ENCODE peak calls at places on chromosomes 13 and 19, in six cellular contexts. E, I, Y, K, F and Z are unnamed samples.

GRCh38 chr13:31038834-31039552 is 106.5 kb downstream of the TEX26 start:
- DNase-seq in E (peak), I (no peak), K (peak), F (no peak), Y (no peak), Z (peak)

GRCh38 chr19:14580623-14581237 is 2.2 kb upstream of the CLEC17A start:
- DNase-seq in I (peak), K (no peak), Y (no peak), F (no peak), E (peak), Z (no peak)

GRCh38 chr19:41792513-41793413 is 3.6 kb upstream of the CEACAM3 start:
- DNase-seq in Y (peak), K (no peak), F (peak), I (peak), E (no peak), Z (no peak)

GRCh38 chr13:33106656-33107402 is 90.6 kb downstream of the KL start:
- DNase-seq in E (no peak), Y (no peak), K (no peak), I (no peak), F (no peak), Z (no peak)

GRCh38 chr19:8240274-8241229 is 31.4 kb downstream of the CERS4 start:
- DNase-seq in Y (peak), I (peak), F (peak), K (peak), E (peak), Z (peak)

GRCh38 chr19:19110410-19111137 is 27.7 kb downstream of the TMEM161A start:
- DNase-seq in F (no peak), Y (no peak), K (no peak), E (no peak), I (no peak), Z (no peak)

GRCh38 chr13:108533842-108534241 is 95.6 kb upstream of the MYO16 start:
- DNase-seq in K (no peak), I (no peak), Y (no peak), F (no peak), E (no peak), Z (no peak)

GRCh38 chr19:33388817-33389573 is 15.5 kb downstream of the CEBPG start:
- DNase-seq in F (no peak), E (no peak), K (peak), I (no peak), Y (peak), Z (no peak)

GRCh38 chr13:110197471-110197870 is 109.5 kb downstream of the COL4A1 start:
- DNase-seq in E (no peak), I (no peak), Y (no peak), F (no peak), K (no peak), Z (no peak)

GRCh38 chr13:72255908-72256307 is 388.9 kb upstream of the DACH1 start:
- DNase-seq in Y (peak), I (no peak), K (no peak), E (no peak), F (peak), Z (no peak)

GRCh38 chr19:46147791-46148288 is at the start of gene IGFL2:
- DNase-seq in Y (no peak), K (no peak), I (no peak), E (no peak), F (no peak), Z (no peak)

GRCh38 chr13:71787461-71787860 is 79.5 kb downstream of the DACH1 start:
- DNase-seq in Y (no peak), K (no peak), E (no peak), F (no peak), I (no peak), Z (no peak)

GRCh38 chr13:98976941-98977340 is 923 bp downstream of the DOCK9 start:
- DNase-seq in E (no peak), Y (no peak), I (no peak), K (no peak), F (no peak), Z (no peak)

GRCh38 chr13:107466326-107466725 is 749.0 kb downstream of the LIG4 start:
- DNase-seq in I (no peak), F (no peak), E (no peak), K (no peak), Y (no peak), Z (no peak)

GRCh38 chr13:100650321-100650720 is 24.3 kb downstream of the TMTC4 start:
- DNase-seq in Y (no peak), E (no peak), K (no peak), I (no peak), F (no peak), Z (no peak)

GRCh38 chr13:65460136-65460535 is 1770.0 kb downstream of the PCDH9 start:
- DNase-seq in F (no peak), E (no peak), I (no peak), Y (no peak), K (no peak), Z (no peak)

GRCh38 chr13:113955235-113955634 is 18.6 kb downstream of the C13orf46 start:
- DNase-seq in F (no peak), K (no peak), Y (no peak), I (no peak), E (no peak), Z (no peak)

GRCh38 chr19:45592366-45592765 is 7.8 kb upstream of the OPA3 start:
- DNase-seq in F (no peak), I (no peak), Y (no peak), E (no peak), K (no peak), Z (no peak)

DNA sequence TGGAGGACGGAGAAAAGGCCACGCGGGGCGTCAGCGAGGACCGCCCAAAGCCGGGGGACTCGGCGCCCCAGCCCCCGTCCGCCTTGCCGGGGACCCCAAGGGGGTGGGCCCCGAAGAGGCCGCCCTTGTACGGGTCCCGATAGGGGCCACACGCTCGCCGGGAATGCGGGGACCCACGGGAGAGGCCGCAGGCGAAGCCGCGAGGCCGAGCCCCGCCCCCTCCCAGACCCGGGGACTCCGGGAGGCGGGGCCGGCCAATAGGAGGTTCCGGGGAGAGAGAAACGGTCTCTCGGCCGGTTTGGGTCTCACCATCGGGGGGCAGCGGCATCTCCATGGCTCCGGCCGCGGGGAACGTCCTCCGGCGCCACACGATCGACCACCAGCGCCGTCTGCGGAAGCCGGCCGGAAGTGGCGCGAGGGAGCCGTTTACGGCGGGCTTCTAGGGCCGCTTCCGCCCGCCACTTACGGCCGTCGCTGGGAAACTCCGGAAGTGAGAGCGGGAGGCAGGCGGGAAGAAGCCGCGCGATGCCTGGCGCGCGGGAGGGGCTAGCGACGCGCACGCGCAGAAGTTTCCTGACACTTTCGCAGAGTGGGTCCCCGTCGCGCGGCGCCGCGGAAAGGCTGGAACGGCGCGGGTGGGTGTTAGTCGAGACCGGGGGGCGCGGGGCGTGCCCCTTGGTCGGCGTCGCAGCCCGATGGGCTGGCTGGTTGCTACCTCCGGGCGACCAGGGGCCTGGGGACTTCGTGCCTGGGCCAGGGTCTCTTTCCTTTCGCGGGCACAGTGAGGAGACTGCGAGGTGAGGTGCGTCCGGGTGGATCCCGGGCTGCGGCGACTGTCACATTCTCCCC is at the start of gene CHERP:
- DNase-seq in E (peak), Y (peak), I (peak), F (peak), K (peak), Z (peak)
- TF ChIP-seq POLR2A in E (peak), Y (peak), I (peak), F (peak), K (peak), Z (peak)

GRCh38 chr19:4012092-4012974 is 4.8 kb downstream of the PIAS4 start:
- DNase-seq in I (no peak), F (no peak), Y (no peak), K (no peak), E (no peak), Z (no peak)

GRCh38 chr19:4007836-4008539 is 452 bp downstream of the PIAS4 start:
- DNase-seq in Y (peak), K (peak), F (peak), I (peak), E (no peak), Z (peak)

GRCh38 chr19:4012975-4013634 is 5.6 kb downstream of the PIAS4 start:
- DNase-seq in E (no peak), Y (no peak), K (no peak), F (no peak), I (no peak), Z (no peak)

GRCh38 chr19:4010808-4011110 is 3.2 kb downstream of the PIAS4 start:
- DNase-seq in I (no peak), F (no peak), K (no peak), Y (no peak), E (no peak), Z (no peak)

DNA sequence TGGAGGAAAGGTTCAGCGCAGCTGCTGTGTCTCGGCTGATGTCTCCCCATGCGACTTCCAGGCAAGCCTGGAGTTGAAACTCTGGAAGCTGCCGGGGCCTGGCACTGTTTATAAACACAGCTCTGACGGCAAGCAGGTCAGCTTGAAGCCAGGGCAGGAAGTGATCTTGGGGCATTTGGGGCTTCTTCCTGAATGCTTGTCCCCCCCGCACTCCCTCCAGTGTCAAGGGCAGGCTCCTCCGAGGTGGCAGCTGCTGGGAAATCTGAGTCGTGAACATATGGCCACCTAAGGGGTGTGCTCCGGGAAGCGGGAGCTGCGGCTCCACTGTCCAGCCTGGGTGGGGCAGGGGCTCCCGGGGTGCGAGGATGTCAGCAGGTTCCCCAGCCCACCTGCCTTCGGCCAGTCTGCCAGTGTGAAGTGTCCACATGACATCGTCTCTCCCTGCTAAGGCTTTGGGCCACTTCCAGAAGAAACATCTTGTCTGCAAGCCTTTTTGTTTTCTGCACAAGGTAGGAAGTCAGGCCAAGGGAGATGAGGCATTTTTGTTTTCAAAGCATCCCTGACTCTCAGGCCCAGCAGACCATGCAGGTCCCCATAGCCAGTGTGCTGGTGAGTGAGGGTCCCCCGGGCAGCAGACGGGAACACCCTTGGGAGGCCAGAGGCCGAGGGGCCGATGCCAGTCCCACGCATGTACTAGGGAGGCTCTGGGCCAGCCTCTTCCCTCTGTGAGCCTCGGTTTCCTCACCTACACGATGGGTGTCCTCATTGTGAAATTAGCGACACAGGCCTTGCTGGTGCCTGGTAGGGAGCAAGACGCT is 2.7 kb downstream of the PIAS4 start:
- DNase-seq in Y (no peak), K (no peak), I (no peak), F (no peak), E (no peak), Z (no peak)
- TF ChIP-seq POLR2AphosphoS5 in Y (no peak), K (no peak), I (no peak), F (no peak), E (no peak), Z (no peak)

GRCh38 chr19:17929056-17929455 is 3.8 kb upstream of the CCDC124 start:
- DNase-seq in Y (no peak), F (no peak), I (no peak), E (peak), K (no peak), Z (no peak)
- TF ChIP-seq TAF1 in Y (no peak), F (no peak), I (no peak), E (no peak), K (no peak), Z (no peak)

GRCh38 chr19:28235606-28236125 is 977.3 kb downstream of the UQCRFS1 start:
- DNase-seq in I (no peak), K (no peak), F (no peak), Y (no peak), E (no peak), Z (no peak)
- TF ChIP-seq POLR2A in I (no peak), K (no peak), F (no peak), Y (no peak), E (no peak), Z (no peak)